ENCODE peak calls at places on chromosome 20, in seven cellular contexts. L is non-pigmented ciliary epithelial cell, C is EL, B is GM12865, Q is NCI-H510A, I is EH, W is endodermal cell. F is an unnamed sample.

GRCh38 chr20:62606551-62607201 is 35.6 kb upstream of the SLCO4A1 start:
- DNase-seq in L (no peak), C (peak; percentile 63), B (no peak), Q (no peak), I (peak; percentile 36), W (no peak), F (no peak)

GRCh38 chr20:38863024-38863851 is 57.7 kb downstream of the PPP1R16B start:
- DNase-seq in L (no peak), C (no peak), B (peak; percentile 87), Q (no peak), I (no peak), W (no peak), F (no peak)

GRCh38 chr20:22686097-22686496 is 101.7 kb upstream of the FOXA2 start:
- DNase-seq in L (peak; percentile 9), C (peak; percentile 50), B (peak; percentile 43), Q (peak; percentile 67), I (peak; percentile 78), W (peak; percentile 92), F (no peak)

GRCh38 chr20:56690531-56691175 is 61.5 kb downstream of the TFAP2C start:
- DNase-seq in L (no peak), C (no peak), B (no peak), Q (no peak), I (no peak), W (no peak), F (no peak)

GRCh38 chr20:63265891-63266515 is 6.6 kb upstream of the ARFGAP1 start:
- DNase-seq in L (no peak), C (peak; percentile 20), B (no peak), Q (no peak), I (peak; percentile 68), W (no peak), F (no peak)

GRCh38 chr20:23087587-23088275 is 1.6 kb upstream of the CD93 start:
- DNase-seq in L (no peak), C (no peak), B (no peak), Q (no peak), I (no peak), W (no peak), F (no peak)

GRCh38 chr20:3115190-3116107 is 30.9 kb upstream of the AVP start:
- DNase-seq in L (peak; percentile 13), C (peak; percentile 64), B (peak; percentile 50), Q (peak; percentile 54), I (peak; percentile 67), W (peak; percentile 84), F (no peak)

GRCh38 chr20:43839793-43840199 is 74.9 kb upstream of the TOX2 start:
- DNase-seq in L (no peak), C (no peak), B (peak; percentile 75), Q (no peak), I (no peak), W (no peak), F (no peak)

GRCh38 chr20:4513720-4514119 is 208.0 kb upstream of the PRND start:
- DNase-seq in L (peak; percentile 76), C (peak; percentile 85), B (no peak), Q (no peak), I (peak; percentile 81), W (no peak), F (peak; percentile 66)

GRCh38 chr20:23085415-23086055 is 589 bp downstream of the CD93 start:
- DNase-seq in L (no peak), C (no peak), B (no peak), Q (no peak), I (no peak), W (no peak), F (no peak)

GRCh38 chr20:61983965-61984364 is 81.7 kb downstream of the TAF4 start:
- DNase-seq in L (no peak), C (no peak), B (no peak), Q (no peak), I (no peak), W (no peak), F (no peak)

GRCh38 chr20:46999821-47000465 is 105.3 kb downstream of the EYA2 start:
- DNase-seq in L (no peak), C (no peak), B (peak; percentile 29), Q (peak; percentile 61), I (no peak), W (peak; percentile 31), F (no peak)

F was measured in epithelial cell of proximal tubule.